ENCODE peak calls at places on chromosomes 1 and 21, in seven cellular contexts. U, Y, F, S, Z, A and D are unnamed samples.

GRCh38 chr1:212152308-212152693 is 116.8 kb downstream of the DTL start:
- DNase-seq in U (peak), Y (no peak), F (no peak), S (no peak), Z (no peak), A (peak), D (no peak)

GRCh38 chr1:208205216-208206013 is 38.8 kb downstream of the PLXNA2 start:
- DNase-seq in U (no peak), Y (no peak), F (no peak), S (no peak), Z (no peak), A (no peak), D (no peak)

GRCh38 chr1:157193702-157194391 is 55.7 kb upstream of the ETV3 start:
- DNase-seq in U (peak), Y (peak), F (peak), S (peak), Z (peak), A (peak), D (peak)

GRCh38 chr1:21495225-21495820 is 13.9 kb upstream of the ALPL start:
- DNase-seq in U (no peak), Y (no peak), F (no peak), S (no peak), Z (no peak), A (no peak), D (no peak)

GRCh38 chr1:154880651-154881050 is 10.6 kb upstream of the KCNN3 start:
- DNase-seq in U (no peak), Y (no peak), F (no peak), S (no peak), Z (no peak), A (no peak), D (no peak)

GRCh38 chr21:42677339-42678117 is 24.1 kb downstream of the PDE9A start:
- DNase-seq in U (no peak), Y (peak), F (no peak), S (no peak), Z (no peak), A (peak), D (no peak)

GRCh38 chr1:53698381-53698980 is 40.5 kb downstream of the GLIS1 start:
- DNase-seq in U (no peak), Y (no peak), F (no peak), S (no peak), Z (no peak), A (no peak), D (no peak)

GRCh38 chr1:8702121-8702520 is 115.3 kb downstream of the RERE start:
- DNase-seq in U (no peak), Y (no peak), F (peak), S (no peak), Z (no peak), A (peak), D (peak)

GRCh38 chr1:187958207-187958606 is 1129.5 kb downstream of the PLA2G4A start:
- DNase-seq in U (no peak), Y (no peak), F (no peak), S (no peak), Z (no peak), A (no peak), D (no peak)

GRCh38 chr1:44170281-44170823 is 28.9 kb upstream of the KLF18 start:
- DNase-seq in U (peak), Y (no peak), F (no peak), S (no peak), Z (no peak), A (no peak), D (no peak)

GRCh38 chr1:59949648-59950047 is 23.1 kb upstream of the CYP2J2 start:
- DNase-seq in U (no peak), Y (no peak), F (no peak), S (no peak), Z (no peak), A (no peak), D (no peak)

GRCh38 chr1:11071463-11072215 is 11.8 kb upstream of the SRM start:
- DNase-seq in U (no peak), Y (no peak), F (no peak), S (no peak), Z (no peak), A (no peak), D (no peak)

GRCh38 chr1:213987876-213988638 is at the start of gene PROX1:
- DNase-seq in U (peak), Y (peak), F (peak), S (no peak), Z (peak), A (peak), D (peak)

GRCh38 chr1:205680073-205680851 is at the start of gene SLC45A3:
- DNase-seq in U (peak), Y (peak), F (peak), S (peak), Z (peak), A (no peak), D (peak)

GRCh38 chr1:100323428-100324106 is 28.7 kb upstream of the CDC14A start:
- DNase-seq in U (no peak), Y (no peak), F (no peak), S (no peak), Z (no peak), A (no peak), D (no peak)

GRCh38 chr1:115300087-115300856 is 37.8 kb downstream of the NGF start:
- DNase-seq in U (no peak), Y (peak), F (no peak), S (no peak), Z (no peak), A (no peak), D (no peak)

GRCh38 chr21:29105218-29105617 is 25.2 kb upstream of the MAP3K7CL start:
- DNase-seq in U (no peak), Y (peak), F (no peak), S (no peak), Z (no peak), A (no peak), D (no peak)

GRCh38 chr1:227470688-227471087 is 92.7 kb upstream of the ZNF678 start:
- DNase-seq in U (no peak), Y (no peak), F (no peak), S (no peak), Z (no peak), A (no peak), D (no peak)

GRCh38 chr1:40532844-40533424 is 1.5 kb downstream of the ZNF684 start:
- DNase-seq in U (peak), Y (peak), F (peak), S (peak), Z (peak), A (peak), D (peak)

GRCh38 chr1:95193591-95193990 is 40.4 kb upstream of the RWDD3 start:
- DNase-seq in U (no peak), Y (no peak), F (no peak), S (no peak), Z (no peak), A (no peak), D (no peak)

GRCh38 chr1:225441314-225442119 is 13.7 kb upstream of the LBR start:
- DNase-seq in U (no peak), Y (no peak), F (no peak), S (no peak), Z (no peak), A (no peak), D (no peak)

GRCh38 chr1:30757196-30757949 is at the start of gene LAPTM5:
- DNase-seq in U (no peak), Y (no peak), F (peak), S (peak), Z (no peak), A (peak), D (peak)

GRCh38 chr1:150507912-150508864 is at the start of gene ECM1:
- DNase-seq in U (peak), Y (peak), F (no peak), S (no peak), Z (no peak), A (peak), D (no peak)

GRCh38 chr1:209062863-209063262 is 520.7 kb upstream of the CAMK1G start:
- DNase-seq in U (no peak), Y (no peak), F (no peak), S (no peak), Z (no peak), A (no peak), D (no peak)

GRCh38 chr1:180911640-180912161 is 996 bp upstream of the KIAA1614 start:
- DNase-seq in U (no peak), Y (peak), F (no peak), S (no peak), Z (no peak), A (peak), D (no peak)

GRCh38 chr1:239951518-239952130 is 140.1 kb upstream of the FMN2 start:
- DNase-seq in U (peak), Y (peak), F (peak), S (peak), Z (peak), A (peak), D (peak)